ENCODE peak calls at places on chromosome 14, in nine cellular contexts. M, N, I, V, L, R, X, O and J are unnamed samples.

GRCh38 chr14:34604990-34605389 is 25.0 kb downstream of the SNX6 start:
- DNase-seq in I (no peak), N (no peak), X (no peak), R (no peak), V (no peak), M (no peak), L (peak; percentile 72), O (no peak), J (no peak)

GRCh38 chr14:20848316-20848954 is 42.8 kb upstream of the RNASE3 start:
- DNase-seq in L (no peak), R (no peak), I (peak; percentile 74), N (no peak), M (peak; percentile 41), X (no peak), V (no peak), O (no peak), J (peak; percentile 13)

GRCh38 chr14:35333797-35334743 is 41.9 kb downstream of the PSMA6 start:
- DNase-seq in M (no peak), R (peak; percentile 47), X (no peak), I (no peak), L (no peak), O (peak; percentile 40), V (no peak), N (peak; percentile 20), J (peak; percentile 13)

GRCh38 chr14:91292476-91292875 is 48.0 kb upstream of the GPR68 start:
- DNase-seq in M (no peak), L (no peak), N (no peak), O (no peak), I (peak; percentile 91), R (no peak), X (no peak), V (peak; percentile 25), J (no peak)

GRCh38 chr14:74804219-74804825 is 41.2 kb downstream of the YLPM1 start:
- DNase-seq in O (no peak), N (peak; percentile 16), V (no peak), I (peak; percentile 33), X (no peak), R (peak; percentile 61), L (peak; percentile 75), M (peak; percentile 23), J (peak; percentile 16)

GRCh38 chr14:32900602-32901001 is 38.1 kb upstream of the NPAS3 start:
- DNase-seq in X (no peak), V (no peak), I (no peak), O (no peak), L (no peak), R (no peak), M (no peak), N (no peak), J (no peak)

GRCh38 chr14:57575482-57575881 is 81.8 kb upstream of the CCDC198 start:
- DNase-seq in I (no peak), R (no peak), L (no peak), O (no peak), N (no peak), M (no peak), V (no peak), X (no peak), J (no peak)

GRCh38 chr14:51783765-51784164 is 76.6 kb upstream of the GNG2 start:
- DNase-seq in O (no peak), V (no peak), R (no peak), L (peak; percentile 85), X (no peak), M (no peak), I (peak; percentile 32), N (no peak), J (no peak)

GRCh38 chr14:57871487-57872080 is 5.7 kb upstream of the SLC35F4 start:
- DNase-seq in I (peak; percentile 33), N (no peak), X (no peak), M (peak; percentile 34), V (no peak), R (peak; percentile 5), O (no peak), L (peak; percentile 51), J (peak; percentile 25)

GRCh38 chr14:78157855-78158436 is 12.2 kb upstream of the NRXN3 start:
- DNase-seq in N (no peak), L (peak; percentile 41), I (no peak), R (peak; percentile 2), X (no peak), M (peak; percentile 73), O (no peak), V (no peak), J (peak; percentile 15)

DNA sequence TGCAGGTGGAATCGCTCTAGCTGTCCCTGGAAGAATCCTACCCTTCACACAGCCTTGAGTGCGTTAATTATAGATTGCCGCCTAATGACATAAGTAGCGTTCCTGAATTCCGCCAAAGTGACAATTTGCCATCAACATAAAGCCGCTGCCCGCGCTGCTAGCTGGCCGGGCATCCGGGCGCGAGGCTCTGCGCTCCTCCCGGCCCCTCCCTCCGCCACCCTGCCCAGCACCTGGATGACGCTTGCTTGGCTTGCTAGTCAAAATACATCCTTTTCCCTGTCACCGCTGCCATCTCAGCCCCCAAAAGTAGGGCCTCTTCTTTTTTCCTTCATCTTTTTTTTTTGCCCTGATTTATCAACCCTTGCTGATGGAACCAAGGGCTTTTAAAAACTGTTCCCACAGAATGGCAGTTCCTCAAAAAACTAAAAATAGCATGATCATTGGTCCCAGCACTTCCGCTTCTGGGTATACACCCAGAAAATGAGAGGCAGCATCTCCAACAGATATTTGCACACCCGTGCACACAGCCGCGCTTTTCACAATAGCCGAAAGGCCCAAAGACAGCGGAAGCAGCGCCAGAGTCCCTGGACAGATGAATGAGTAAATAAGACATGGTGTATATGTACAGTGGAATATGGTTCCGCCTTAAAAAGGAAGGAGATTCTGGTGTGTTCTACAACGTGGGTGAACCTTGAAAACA is 235.3 kb downstream of the BCL11B start:
- DNase-seq in O (no peak), N (no peak), V (no peak), R (no peak), L (no peak), X (peak; percentile 21), I (no peak), M (no peak), J (no peak)
- H3K4me3 ChIP-seq in O (no peak overlapping the region), N (no peak overlapping the region), V (no peak overlapping the region), R (no peak overlapping the region), L (no peak overlapping the region), X (no peak overlapping the region), I (no peak overlapping the region), M (no peak overlapping the region), J (no peak overlapping the region)

GRCh38 chr14:104978774-104979691 is 859 bp upstream of the AHNAK2 start:
- DNase-seq in R (no peak), X (no peak), N (no peak), O (no peak), I (no peak), V (peak; percentile 80), L (no peak), M (peak; percentile 9), J (no peak)
- H3K4me3 ChIP-seq in R (no peak overlapping the region), X (peak overlapping the region; percentile 41), N (peak overlapping the region; percentile 33), O (no peak overlapping the region), I (no peak overlapping the region), V (no peak overlapping the region), L (no peak overlapping the region), M (peak overlapping the region; percentile 39), J (no peak overlapping the region)

GRCh38 chr14:23118506-23119361 is at the start of gene CEBPE:
- DNase-seq in R (no peak), V (no peak), I (no peak), N (no peak), O (no peak), X (no peak), M (no peak), L (no peak), J (no peak)
- H3K4me3 ChIP-seq in R (peak within 1 kb of the TSS; percentile 37), V (no peak within 1 kb of the TSS), I (no peak within 1 kb of the TSS), N (no peak within 1 kb of the TSS), O (peak within 1 kb of the TSS; percentile 59), X (no peak within 1 kb of the TSS), M (no peak within 1 kb of the TSS), L (no peak within 1 kb of the TSS), J (no peak within 1 kb of the TSS)

DNA sequence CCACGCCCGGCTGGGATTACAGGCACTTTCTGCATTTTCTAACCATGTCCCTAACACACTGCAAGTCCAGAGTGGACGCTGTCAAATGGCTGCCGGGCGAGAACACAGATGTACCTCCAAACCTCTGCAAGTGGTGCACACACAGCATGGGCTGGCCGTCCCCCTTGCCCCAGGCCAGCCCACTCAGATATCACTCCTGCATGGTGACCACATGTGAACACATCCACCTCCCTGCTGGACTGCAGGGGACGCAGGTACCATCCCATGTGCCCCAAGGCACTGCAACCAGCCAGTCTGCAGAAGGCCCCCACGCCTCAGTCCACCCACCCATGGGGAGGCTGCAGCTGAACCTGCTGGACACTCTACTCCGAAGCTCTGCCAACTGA is 14.0 kb downstream of the BRF1 start:
- DNase-seq in N (no peak), L (no peak), O (no peak), I (no peak), R (no peak), M (no peak), X (no peak), V (no peak), J (no peak)
- H3K4me3 ChIP-seq in N (no peak overlapping the region), L (no peak overlapping the region), O (no peak overlapping the region), I (no peak overlapping the region), R (no peak overlapping the region), M (no peak overlapping the region), X (no peak overlapping the region), V (no peak overlapping the region), J (no peak overlapping the region)

DNA sequence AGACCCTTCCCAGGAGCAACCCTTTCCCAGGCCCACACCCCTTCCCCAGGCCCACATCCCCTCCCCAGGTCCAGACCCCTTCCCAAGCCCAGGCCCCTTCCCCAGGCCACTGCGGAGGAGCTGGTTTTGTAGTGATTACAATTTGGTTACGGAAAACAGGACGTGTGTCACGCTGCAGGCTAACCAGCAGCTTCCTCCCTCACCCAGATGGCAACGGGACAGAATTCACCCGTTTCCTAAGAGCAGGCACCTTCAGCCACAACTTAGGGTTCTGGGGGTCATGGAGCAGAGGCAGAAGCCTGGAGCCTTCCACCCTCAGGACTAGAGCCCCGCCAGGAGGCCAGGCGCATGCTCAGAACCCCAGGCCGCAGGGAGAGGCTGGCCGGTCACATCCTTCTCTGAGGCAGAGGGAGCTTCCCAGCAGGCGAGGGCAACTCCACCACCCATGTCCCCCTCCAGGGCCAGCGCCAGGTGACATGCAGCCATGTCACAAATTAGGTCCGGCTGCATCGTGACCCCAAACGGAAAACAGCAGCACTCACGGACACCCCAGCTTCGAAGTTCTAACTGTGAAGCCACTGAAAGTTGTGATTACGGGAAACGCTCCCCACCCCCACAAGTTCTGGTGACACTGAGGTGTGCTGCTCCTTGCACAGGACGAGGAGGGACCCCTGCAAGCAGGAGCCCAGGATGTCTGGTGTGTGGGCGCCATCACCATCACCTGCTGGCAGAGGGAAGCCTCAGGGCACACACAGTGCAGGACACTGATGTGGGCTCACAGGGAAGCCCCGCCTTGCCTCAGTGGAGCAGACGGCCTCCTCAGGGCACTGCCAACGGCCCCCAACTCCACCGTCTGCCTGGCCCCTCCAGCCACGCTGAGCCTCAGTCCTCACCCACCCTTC is 7.7 kb downstream of the BRF1 start:
- DNase-seq in L (no peak), X (no peak), M (no peak), V (no peak), N (no peak), I (no peak), O (no peak), R (peak; percentile 51), J (no peak)
- H3K4me3 ChIP-seq in L (no peak overlapping the region), X (no peak overlapping the region), M (no peak overlapping the region), V (no peak overlapping the region), N (no peak overlapping the region), I (no peak overlapping the region), O (no peak overlapping the region), R (no peak overlapping the region), J (no peak overlapping the region)

DNA sequence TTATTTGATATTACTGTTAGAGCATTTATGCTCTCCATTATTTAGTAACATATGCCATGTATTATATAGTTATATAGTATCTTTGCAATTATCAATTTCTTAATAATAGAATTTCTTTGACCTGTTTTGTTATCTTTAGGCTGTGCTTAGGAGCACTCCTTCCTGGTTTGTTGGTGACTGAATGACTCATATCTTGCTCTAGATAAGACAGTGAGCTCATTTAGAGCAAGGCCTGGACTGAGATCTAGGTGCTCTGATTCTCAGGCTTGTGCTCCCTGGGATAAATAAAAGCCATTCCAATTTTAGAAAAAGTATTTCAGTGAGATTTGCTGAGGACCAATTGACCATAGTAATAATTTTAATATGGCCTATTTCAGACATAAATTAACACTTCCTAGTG is 951.2 kb downstream of the FLRT2 start:
- DNase-seq in M (peak; percentile 28), N (no peak), R (no peak), V (no peak), O (no peak), L (peak; percentile 34), I (no peak), X (no peak), J (no peak)
- H3K4me3 ChIP-seq in M (no peak overlapping the region), N (no peak overlapping the region), R (no peak overlapping the region), V (no peak overlapping the region), O (no peak overlapping the region), L (no peak overlapping the region), I (no peak overlapping the region), X (no peak overlapping the region), J (no peak overlapping the region)